ENCODE peak calls at places on chromosomes 16 and 17, in ten cellular contexts. D is A673; R is midbrain; Y is kidney; K is stimulated activated CD4-positive, alpha-beta T cell treated with anti-CD3 and anti-CD28 coated beads, Interleukin-4, amount 100 ng/mL, for 48 hours; M is body of pancreas; V is kidney tubule cell; S is GM23248; H is NCI-H1048; W is GM23338. A is an unnamed sample.

GRCh38 chr16:65032397-65032796 is 89.5 kb downstream of the CDH11 start:
- DNase-seq in D (no peak), R (no peak), Y (no peak), K (no peak), M (no peak), V (no peak), S (no peak), H (no peak), W (no peak), A (no peak)

GRCh38 chr16:55655709-55656694 is at the start of gene SLC6A2:
- DNase-seq in D (peak; percentile 14), R (no peak), Y (peak; percentile 73), K (no peak), M (peak; percentile 12), V (no peak), S (peak; percentile 28), H (no peak), W (peak; percentile 77), A (no peak)

GRCh38 chr17:31299624-31300023 is 2.6 kb upstream of the OMG start:
- DNase-seq in D (no peak), R (no peak), Y (no peak), K (no peak), M (no peak), V (peak; percentile 41), S (no peak), H (no peak), W (no peak), A (no peak)

GRCh38 chr17:45050680-45051059 is 762 bp downstream of the DCAKD start:
- DNase-seq in D (no peak), R (no peak), Y (no peak), K (no peak), M (peak; percentile 19), V (peak; percentile 53), S (peak; percentile 58), H (no peak), W (peak; percentile 30), A (no peak)

GRCh38 chr16:80233097-80233835 is 307.5 kb upstream of the DYNLRB2 start:
- DNase-seq in D (no peak), R (no peak), Y (peak; percentile 88), K (no peak), M (no peak), V (peak; percentile 13), S (no peak), H (no peak), W (no peak), A (no peak)

GRCh38 chr17:39793473-39793872 is 55.7 kb downstream of the GRB7 start:
- DNase-seq in D (no peak), R (no peak), Y (no peak), K (no peak), M (no peak), V (no peak), S (no peak), H (no peak), W (no peak), A (no peak)

GRCh38 chr17:17959520-17960361 is 12.5 kb downstream of the TOM1L2 start:
- DNase-seq in D (no peak), R (no peak), Y (no peak), K (peak; percentile 47), M (no peak), V (peak; percentile 91), S (peak; percentile 65), H (no peak), W (no peak), A (no peak)

GRCh38 chr17:82439829-82440365 is 10.7 kb downstream of the CYBC1 start:
- DNase-seq in D (no peak), R (no peak), Y (no peak), K (no peak), M (no peak), V (no peak), S (no peak), H (no peak), W (no peak), A (no peak)

GRCh38 chr17:73667184-73667959 is 23.1 kb upstream of the SDK2 start:
- DNase-seq in D (no peak), R (no peak), Y (no peak), K (no peak), M (no peak), V (peak; percentile 4), S (no peak), H (no peak), W (no peak), A (no peak)

GRCh38 chr16:27222499-27223225 is 19.3 kb downstream of the KDM8 start:
- DNase-seq in D (no peak), R (no peak), Y (no peak), K (no peak), M (peak; percentile 59), V (peak; percentile 25), S (peak; percentile 90), H (no peak), W (no peak), A (no peak)

GRCh38 chr16:73847090-73847489 is 449.5 kb upstream of the PSMD7 start:
- DNase-seq in D (no peak), R (no peak), Y (no peak), K (no peak), M (no peak), V (no peak), S (no peak), H (no peak), W (peak; percentile 44), A (no peak)

GRCh38 chr17:38322156-38322779 is 21.5 kb downstream of the GPR179 start:
- DNase-seq in D (peak; percentile 58), R (peak; percentile 16), Y (no peak), K (peak; percentile 62), M (peak; percentile 72), V (peak; percentile 44), S (peak; percentile 53), H (no peak), W (peak; percentile 82), A (peak; percentile 2)

GRCh38 chr17:50028207-50029120 is 27.4 kb upstream of the ITGA3 start:
- DNase-seq in D (peak; percentile 30), R (no peak), Y (peak; percentile 95), K (no peak), M (peak; percentile 49), V (peak; percentile 99), S (peak; percentile 70), H (no peak), W (peak; percentile 83), A (peak; percentile 72)

GRCh38 chr17:46031920-46032319 is 32.9 kb downstream of the STH start:
- DNase-seq in D (no peak), R (no peak), Y (no peak), K (no peak), M (peak; percentile 16), V (no peak), S (no peak), H (no peak), W (no peak), A (no peak)

GRCh38 chr17:59842901-59843652 is 49.7 kb downstream of the TUBD1 start:
- DNase-seq in D (no peak), R (no peak), Y (peak; percentile 80), K (peak; percentile 76), M (peak; percentile 61), V (peak; percentile 99), S (peak; percentile 95), H (no peak), W (peak; percentile 31), A (peak; percentile 90)

GRCh38 chr17:82419471-82419995 is 1.1 kb upstream of the OGFOD3 start:
- DNase-seq in D (no peak), R (no peak), Y (no peak), K (no peak), M (no peak), V (peak; percentile 35), S (peak; percentile 24), H (no peak), W (no peak), A (no peak)

GRCh38 chr17:31095239-31096105 is 695 bp downstream of the NF1 start:
- DNase-seq in D (peak; percentile 11), R (peak; percentile 63), Y (peak; percentile 92), K (peak; percentile 8), M (peak; percentile 59), V (peak; percentile 58), S (peak; percentile 78), H (no peak), W (peak; percentile 94), A (no peak)

GRCh38 chr17:21213491-21214014 is 408 bp downstream of the TMEM11 start:
- DNase-seq in D (peak; percentile 27), R (no peak), Y (peak; percentile 85), K (no peak), M (peak; percentile 51), V (peak; percentile 42), S (peak; percentile 80), H (no peak), W (peak; percentile 68), A (peak; percentile 76)